ENCODE peak calls at places on chromosomes 1 and 21, in five cellular contexts. X is CD4-positive, CD25-positive, alpha-beta regulatory T cell; Y is left ventricle myocardium inferior; U is OCI-LY7; D is cardiac muscle cell. M is an unnamed sample. For H3K9me3, the result is how much of the 10 kb centered on the place peaks cover.

GRCh38 chr1:229058716-229059115 is 212.2 kb upstream of the RAB4A start:
- DNase-seq in Y (no peak), X (no peak), D (peak), U (no peak), M (no peak)

GRCh38 chr1:58585166-58585565 is 8.1 kb upstream of the TACSTD2 start:
- DNase-seq in U (no peak), Y (no peak), X (no peak), D (no peak), M (no peak)

GRCh38 chr21:32611471-32611997 is 643 bp downstream of the CFAP298 start:
- DNase-seq in D (peak), Y (no peak), X (peak), U (peak), M (peak)

GRCh38 chr21:8991088-8991907 is 1530.1 kb upstream of the TPTE start:
- DNase-seq in X (no peak), U (no peak), Y (no peak), D (no peak), M (no peak)

GRCh38 chr1:92030701-92031107 is 919 bp downstream of the EPHX4 start:
- DNase-seq in U (no peak), Y (no peak), D (no peak), X (peak), M (no peak)

GRCh38 chr1:81021134-81021533 is 779.6 kb upstream of the ADGRL2 start:
- DNase-seq in U (no peak), Y (no peak), D (no peak), X (no peak), M (no peak)

GRCh38 chr1:1425753-1426495 is 4.8 kb upstream of the ANKRD65 start:
- DNase-seq in U (no peak), D (no peak), X (no peak), Y (no peak), M (no peak)

GRCh38 chr1:234631721-234632125 is 21.7 kb upstream of the IRF2BP2 start:
- DNase-seq in X (no peak), Y (no peak), D (no peak), U (no peak), M (no peak)

GRCh38 chr1:116309090-116309870 is 63.8 kb upstream of the ATP1A1 start:
- DNase-seq in D (no peak), X (no peak), Y (no peak), U (no peak), M (no peak)

GRCh38 chr1:41239988-41240610 is 2.0 kb downstream of the SCMH1 start:
- DNase-seq in U (peak), Y (no peak), X (peak), D (no peak), M (no peak)

GRCh38 chr1:81410919-81411318 is 389.8 kb upstream of the ADGRL2 start:
- DNase-seq in U (no peak), Y (no peak), D (no peak), X (no peak), M (no peak)

GRCh38 chr1:22861764-22862440 is 110.8 kb downstream of the LACTBL1 start:
- DNase-seq in U (no peak), D (peak), X (no peak), Y (no peak), M (no peak)

GRCh38 chr21:31173881-31174555 is 135.7 kb upstream of the KRTAP19-8 start:
- DNase-seq in D (peak), U (no peak), X (peak), Y (peak), M (peak)

GRCh38 chr1:70738576-70738975 is 309.0 kb downstream of the PTGER3 start:
- DNase-seq in X (no peak), U (no peak), Y (no peak), D (no peak), M (no peak)

GRCh38 chr1:17849216-17849615 is 94.1 kb downstream of the ACTL8 start:
- DNase-seq in D (no peak), X (no peak), Y (no peak), U (no peak), M (no peak)

GRCh38 chr1:32048440-32048839 is 24.3 kb upstream of the TMEM39B start:
- DNase-seq in X (no peak), U (no peak), D (no peak), Y (no peak), M (no peak)

GRCh38 chr1:167611983-167612382 is 18.0 kb upstream of the RCSD1 start:
- DNase-seq in X (no peak), D (no peak), Y (no peak), U (no peak), M (no peak)

GRCh38 chr1:71087060-71087459 is 6.2 kb upstream of the ZRANB2 start:
- DNase-seq in D (no peak), U (no peak), Y (no peak), X (no peak), M (no peak)

GRCh38 chr1:56120021-56120420 is 459.3 kb downstream of the PLPP3 start:
- DNase-seq in Y (no peak), U (no peak), X (no peak), D (no peak), M (no peak)

GRCh38 chr1:18913065-18913502 is 10.7 kb upstream of the ALDH4A1 start:
- DNase-seq in X (peak), U (peak), D (peak), Y (peak), M (peak)

GRCh38 chr1:89171067-89171438 is 4.8 kb downstream of the GBP7 start:
- DNase-seq in U (no peak), D (no peak), Y (no peak), X (no peak), M (no peak)

GRCh38 chr1:84619383-84620093 is 45.3 kb upstream of the CTBS start:
- DNase-seq in U (no peak), Y (no peak), X (peak), D (peak), M (no peak)

GRCh38 chr21:24514081-24514733 is 1093.1 kb downstream of the MRPL39 start:
- DNase-seq in Y (no peak), U (no peak), D (peak), X (no peak), M (no peak)

GRCh38 chr1:98991127-98992003 is 13.3 kb downstream of the PLPPR5 start:
- DNase-seq in D (peak), X (peak), Y (no peak), U (peak), M (no peak)

GRCh38 chr1:20702416-20702815 is 15.4 kb downstream of the KIF17 start:
- DNase-seq in Y (no peak), X (no peak), D (no peak), U (no peak), M (no peak)

GRCh38 chr1:49323925-49324540 is 547.3 kb upstream of the BEND5 start:
- DNase-seq in D (no peak), X (no peak), U (no peak), Y (no peak), M (no peak)

GRCh38 chr21:22136770-22137169 is 1138.6 kb downstream of the NCAM2 start:
- DNase-seq in D (no peak), X (no peak), U (no peak), Y (no peak), M (no peak)

GRCh38 chr1:179169616-179170467 is 59.6 kb downstream of the ABL2 start:
- DNase-seq in Y (no peak), X (no peak), U (no peak), D (no peak), M (no peak)

GRCh38 chr1:111436726-111437125 is 9.2 kb upstream of the OVGP1 start:
- DNase-seq in X (no peak), D (no peak), U (no peak), Y (no peak), M (no peak)

GRCh38 chr21:36696390-36696639 is 2.6 kb upstream of the SIM2 start:
- DNase-seq in Y (no peak), D (no peak), X (no peak), U (no peak), M (no peak)
- H3K9me3 ChIP-seq in Y (under half), D (under half), X (under half), U (under half), M (under half)

GRCh38 chr1:227707807-227708206 is 27.3 kb downstream of the JMJD4 start:
- DNase-seq in D (no peak), Y (no peak), U (no peak), X (no peak), M (no peak)
- H3K9me3 ChIP-seq in D (under half), Y (under half), U (under half), X (under half), M (under half)

GRCh38 chr1:152566681-152567080 is at the start of gene LCE3E:
- DNase-seq in Y (no peak), X (no peak), D (no peak), U (no peak), M (no peak)

GRCh38 chr1:152565115-152565514 is 1.5 kb downstream of the LCE3E start:
- DNase-seq in U (no peak), Y (no peak), D (no peak), X (no peak), M (no peak)

GRCh38 chr1:152565535-152566215 is 905 bp downstream of the LCE3E start:
- DNase-seq in X (no peak), D (no peak), Y (no peak), U (no peak), M (no peak)
- H3K9me3 ChIP-seq in X (under half), D (under half), Y (under half), U (under half), M (under half)

GRCh38 chr1:239982762-239983161 is 108.9 kb upstream of the FMN2 start:
- DNase-seq in X (no peak), Y (no peak), D (no peak), U (no peak), M (no peak)
- H3K9me3 ChIP-seq in X (under half), Y (under half), D (under half), U (under half), M (under half)

DNA sequence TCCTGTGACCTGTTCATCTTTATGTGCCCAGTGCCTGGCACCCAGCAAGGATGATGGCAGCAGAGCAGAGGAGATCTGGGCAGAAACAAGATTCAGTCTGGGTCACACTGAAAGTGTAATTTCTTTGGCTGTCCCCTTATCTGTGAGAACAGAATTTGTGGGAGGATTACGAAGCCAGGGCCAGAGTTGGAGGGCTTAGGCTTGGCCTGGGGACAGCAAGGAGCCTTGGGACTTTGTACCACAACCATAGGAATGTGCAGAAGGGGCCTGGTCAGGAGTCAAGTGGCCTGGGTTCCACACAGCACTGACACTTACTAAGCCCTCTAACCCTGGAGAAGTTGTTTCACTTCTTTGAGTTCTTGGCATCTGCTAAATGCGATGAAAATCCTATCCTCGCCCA is 12.8 kb downstream of the PMVK start:
- DNase-seq in U (no peak), X (no peak), D (no peak), Y (no peak), M (no peak)
- H3K9me3 ChIP-seq in U (under half), X (under half), D (under half), Y (under half), M (under half)

M was measured in T-helper 17 cell.